ENCODE peak calls at places on chromosomes 6 and 20, in seven cellular contexts. V is SK-N-SH, U is GM12878, O is IMR-90, Q is H1, T is K562, H is HepG2. J is an unnamed sample.

GRCh38 chr6:125310994-125311649 is 9.4 kb upstream of the HDDC2 start:
- DNase-seq in V (peak; percentile 49), U (no peak), O (peak; percentile 64), Q (no peak), T (peak; percentile 47), H (peak; percentile 68), J (peak; percentile 63)

GRCh38 chr6:30583921-30584320 is 12.7 kb downstream of the ABCF1 start:
- DNase-seq in V (no peak), U (no peak), O (no peak), Q (no peak), T (no peak), H (no peak), J (no peak)

GRCh38 chr6:103769431-103769830 is 1090.3 kb downstream of the HACE1 start:
- DNase-seq in V (no peak), U (no peak), O (no peak), Q (no peak), T (no peak), H (no peak), J (no peak)

GRCh38 chr6:16196958-16197576 is 41.3 kb upstream of the GMPR start:
- DNase-seq in V (no peak), U (no peak), O (no peak), Q (no peak), T (no peak), H (no peak), J (peak; percentile 6)

GRCh38 chr6:170106906-170107525 is 183.9 kb downstream of the DLL1 start:
- DNase-seq in V (peak; percentile 10), U (no peak), O (no peak), Q (no peak), T (no peak), H (no peak), J (no peak)

GRCh38 chr6:134035823-134036296 is 16.6 kb downstream of the SLC2A12 start:
- DNase-seq in V (no peak), U (peak; percentile 12), O (peak; percentile 64), Q (no peak), T (no peak), H (peak; percentile 64), J (peak; percentile 50)

GRCh38 chr6:13508711-13509705 is 21.6 kb upstream of the GFOD1 start:
- DNase-seq in V (no peak), U (no peak), O (peak; percentile 44), Q (no peak), T (no peak), H (no peak), J (no peak)

GRCh38 chr6:132007474-132008190 is 56.5 kb upstream of the CCN2 start:
- DNase-seq in V (no peak), U (no peak), O (peak; percentile 83), Q (no peak), T (no peak), H (peak; percentile 42), J (no peak)

GRCh38 chr20:57742506-57743180 is 32.8 kb upstream of the PMEPA1 start:
- DNase-seq in V (peak; percentile 43), U (no peak), O (no peak), Q (no peak), T (no peak), H (no peak), J (no peak)

GRCh38 chr6:35663001-35663400 is 25.7 kb downstream of the FKBP5 start:
- DNase-seq in V (no peak), U (no peak), O (peak; percentile 19), Q (no peak), T (no peak), H (no peak), J (no peak)

GRCh38 chr20:12049125-12049524 is 131.4 kb downstream of the BTBD3 start:
- DNase-seq in V (no peak), U (no peak), O (peak; percentile 79), Q (no peak), T (no peak), H (no peak), J (no peak)

GRCh38 chr6:100088009-100088408 is 94.0 kb upstream of the MCHR2 start:
- DNase-seq in V (no peak), U (no peak), O (peak; percentile 73), Q (no peak), T (no peak), H (no peak), J (no peak)

GRCh38 chr6:128725271-128726233 is 157.4 kb upstream of the LAMA2 start:
- DNase-seq in V (peak; percentile 5), U (no peak), O (peak; percentile 38), Q (no peak), T (peak; percentile 5), H (peak; percentile 39), J (peak; percentile 2)

GRCh38 chr6:148521586-148521985 is 178.9 kb downstream of the SASH1 start:
- DNase-seq in V (no peak), U (no peak), O (peak; percentile 89), Q (no peak), T (no peak), H (no peak), J (no peak)

DNA sequence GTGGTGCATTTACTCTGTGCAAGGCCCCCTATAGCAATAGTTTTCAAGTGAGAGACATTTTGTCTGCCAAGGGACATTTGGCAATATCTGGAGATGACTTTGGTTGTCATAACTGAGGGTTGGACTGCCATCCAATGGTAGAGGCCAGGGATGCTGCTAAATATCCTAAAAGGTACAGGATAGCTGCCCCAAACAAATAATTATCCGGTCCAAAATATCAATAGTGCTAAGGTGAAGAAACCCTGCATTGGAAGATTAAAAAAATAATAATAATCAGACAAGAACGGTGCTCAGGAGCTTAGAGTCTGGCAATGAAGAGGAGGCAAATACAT is 11.3 kb upstream of the FILIP1 start:
- DNase-seq in V (no peak), U (no peak), O (no peak), Q (no peak), T (no peak), H (no peak), J (no peak)
- TF ChIP-seq RFX5 in V (no peak), U (no peak), O (no peak), Q (no peak), T (no peak), H (no peak), J (no peak)

GRCh38 chr20:50449789-50450492 is 60.2 kb upstream of the PTPN1 start:
- DNase-seq in V (no peak), U (peak; percentile 40), O (no peak), Q (no peak), T (no peak), H (no peak), J (no peak)

GRCh38 chr20:50453533-50453932 is 56.6 kb upstream of the PTPN1 start:
- DNase-seq in V (no peak), U (no peak), O (no peak), Q (no peak), T (no peak), H (no peak), J (no peak)

GRCh38 chr20:50450961-50451752 is 59.0 kb upstream of the PTPN1 start:
- DNase-seq in V (no peak), U (peak; percentile 68), O (peak; percentile 46), Q (no peak), T (no peak), H (peak; percentile 68), J (peak; percentile 57)

GRCh38 chr20:50447817-50448216 is 62.4 kb upstream of the PTPN1 start:
- DNase-seq in V (no peak), U (no peak), O (no peak), Q (no peak), T (no peak), H (no peak), J (no peak)

DNA sequence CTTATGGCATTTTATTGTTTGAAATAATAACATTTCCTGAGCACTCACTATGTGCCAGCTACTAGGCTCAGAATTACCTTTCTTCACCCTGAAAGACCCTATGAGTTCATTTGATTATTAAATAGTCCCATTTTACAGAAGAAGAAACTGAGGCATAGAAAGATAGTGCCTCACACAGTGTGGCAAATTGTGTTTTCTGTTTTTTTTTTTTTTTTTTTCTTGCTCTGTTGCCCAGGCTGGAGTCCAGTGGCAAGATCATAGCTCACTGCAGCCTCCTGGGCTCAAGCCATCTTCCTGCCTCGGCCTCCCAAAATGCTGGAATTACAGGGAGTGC is 59.7 kb upstream of the PTPN1 start:
- DNase-seq in V (no peak), U (no peak), O (no peak), Q (no peak), T (no peak), H (no peak), J (no peak)
- TF ChIP-seq RFX5 in V (no peak), U (no peak), O (no peak), Q (no peak), T (no peak), H (no peak), J (no peak)

GRCh38 chr6:41545703-41546474 is at the start of gene FOXP4:
- DNase-seq in V (peak; percentile 94), U (peak; percentile 73), O (peak; percentile 95), Q (peak; percentile 79), T (peak; percentile 95), H (peak; percentile 91), J (peak; percentile 90)

GRCh38 chr6:41546475-41546865 is 289 bp downstream of the FOXP4 start:
- DNase-seq in V (no peak), U (no peak), O (no peak), Q (no peak), T (no peak), H (no peak), J (peak; percentile 40)

GRCh38 chr6:41547799-41548097 is 1.6 kb downstream of the FOXP4 start:
- DNase-seq in V (no peak), U (no peak), O (no peak), Q (no peak), T (no peak), H (no peak), J (no peak)

GRCh38 chr6:41548098-41548840 is 2.1 kb downstream of the FOXP4 start:
- DNase-seq in V (no peak), U (no peak), O (no peak), Q (no peak), T (no peak), H (no peak), J (no peak)

GRCh38 chr6:41546866-41547798 is 951 bp downstream of the FOXP4 start:
- DNase-seq in V (peak; percentile 80), U (no peak), O (peak; percentile 30), Q (no peak), T (peak; percentile 62), H (no peak), J (peak; percentile 13)
- TF ChIP-seq RFX5 in V (no peak), U (no peak), O (no peak), Q (no peak), T (no peak), H (no peak), J (no peak)

GRCh38 chr20:52382931-52383330 is 191.4 kb upstream of the ZFP64 start:
- DNase-seq in V (no peak), U (no peak), O (no peak), Q (no peak), T (no peak), H (no peak), J (no peak)

GRCh38 chr20:52383995-52384621 is 192.5 kb upstream of the ZFP64 start:
- DNase-seq in V (no peak), U (no peak), O (no peak), Q (no peak), T (no peak), H (no peak), J (no peak)

DNA sequence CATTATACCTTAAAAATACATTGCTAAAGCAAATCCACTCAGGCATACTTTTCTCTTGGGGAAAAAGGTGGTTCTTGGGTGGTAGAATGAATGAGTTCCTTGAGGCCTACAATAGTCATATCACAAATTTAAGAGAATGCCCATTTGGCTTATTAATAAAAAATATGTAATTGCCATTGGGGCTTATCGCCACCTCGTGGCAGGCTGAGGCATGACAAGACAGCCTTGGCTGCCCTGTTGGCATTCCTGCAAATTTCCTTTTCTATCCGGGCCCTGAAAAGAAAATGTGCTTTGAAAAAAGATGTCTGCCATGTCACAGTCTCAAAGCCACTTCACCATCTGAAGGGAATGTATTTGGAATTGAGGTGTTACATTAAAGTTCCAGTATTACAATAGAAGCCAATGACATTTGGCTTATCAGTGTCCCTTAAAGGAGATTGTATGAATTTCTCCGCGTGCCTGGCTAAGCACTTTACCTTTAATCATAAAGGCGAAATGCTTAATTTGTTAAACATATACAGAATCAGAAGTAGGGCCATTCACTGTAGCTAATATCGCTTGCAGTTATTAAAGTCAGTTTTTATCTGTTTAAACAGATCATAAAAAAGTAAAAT is 188.3 kb upstream of the ZFP64 start:
- DNase-seq in V (peak; percentile 42), U (no peak), O (peak; percentile 17), Q (no peak), T (peak; percentile 32), H (peak; percentile 15), J (peak; percentile 33)
- TF ChIP-seq RFX5 in V (no peak), U (no peak), O (no peak), Q (no peak), T (no peak), H (no peak), J (no peak)